ENCODE peak calls at places on chromosomes 6 and 20, in five cellular contexts. F, V, S, K and W are unnamed samples.

GRCh38 chr6:90144396-90144795 is 152.2 kb downstream of the BACH2 start:
- DNase-seq in F (no peak), V (no peak), S (no peak), K (no peak), W (no peak)

GRCh38 chr20:59752101-59752586 is 147.8 kb downstream of the PHACTR3 start:
- DNase-seq in F (no peak), V (no peak), S (no peak), K (no peak), W (no peak)

GRCh38 chr6:139655783-139656705 is 281.6 kb upstream of the CITED2 start:
- DNase-seq in F (no peak), V (no peak), S (no peak), K (no peak), W (no peak)

GRCh38 chr20:58606184-58606583 is 44.9 kb upstream of the STX16 start:
- DNase-seq in F (no peak), V (no peak), S (no peak), K (no peak), W (no peak)

GRCh38 chr6:162721404-162721687 is 6.2 kb downstream of the PRKN start:
- DNase-seq in F (no peak), V (no peak), S (no peak), K (no peak), W (no peak)

GRCh38 chr6:25671652-25672051 is 19.6 kb downstream of the SCGN start:
- DNase-seq in F (no peak), V (no peak), S (no peak), K (no peak), W (no peak)

GRCh38 chr20:19784511-19785172 is 26.6 kb downstream of the RIN2 start:
- DNase-seq in F (peak; percentile 95), V (no peak), S (peak; percentile 94), K (peak; percentile 81), W (peak; percentile 61)

GRCh38 chr20:44123874-44124535 is 63.0 kb downstream of the JPH2 start:
- DNase-seq in F (no peak), V (no peak), S (no peak), K (no peak), W (no peak)

GRCh38 chr6:21597706-21598273 is 4.2 kb downstream of the SOX4 start:
- DNase-seq in F (peak; percentile 58), V (no peak), S (peak; percentile 48), K (no peak), W (no peak)

GRCh38 chr6:7154341-7155139 is 46.8 kb downstream of the RREB1 start:
- DNase-seq in F (no peak), V (no peak), S (no peak), K (no peak), W (no peak)

GRCh38 chr6:132797975-132798819 is at the start of gene SLC18B1:
- DNase-seq in F (peak; percentile 46), V (no peak), S (peak; percentile 74), K (peak; percentile 76), W (no peak)

GRCh38 chr20:11676618-11677289 is 240.9 kb upstream of the BTBD3 start:
- DNase-seq in F (peak; percentile 64), V (no peak), S (peak; percentile 64), K (peak; percentile 78), W (no peak)

GRCh38 chr6:30847421-30847970 is 36.8 kb upstream of the DDR1 start:
- DNase-seq in F (no peak), V (no peak), S (no peak), K (no peak), W (no peak)

GRCh38 chr6:106466211-106466610 is 105.7 kb downstream of the CRYBG1 start:
- DNase-seq in F (no peak), V (no peak), S (no peak), K (no peak), W (no peak)

GRCh38 chr6:52392944-52393343 is 27.2 kb upstream of the EFHC1 start:
- DNase-seq in F (peak; percentile 84), V (no peak), S (peak; percentile 42), K (no peak), W (peak; percentile 28)

GRCh38 chr6:156564128-156564806 is 212.9 kb upstream of the ARID1B start:
- DNase-seq in F (peak; percentile 71), V (no peak), S (peak; percentile 88), K (peak; percentile 85), W (peak; percentile 12)

GRCh38 chr20:17628101-17628841 is 53.8 kb downstream of the RRBP1 start:
- DNase-seq in F (no peak), V (no peak), S (no peak), K (no peak), W (no peak)

GRCh38 chr6:100035873-100036653 is 42.0 kb upstream of the MCHR2 start:
- DNase-seq in F (no peak), V (no peak), S (no peak), K (no peak), W (no peak)

GRCh38 chr20:32495949-32496348 is 89.2 kb downstream of the NOL4L start:
- DNase-seq in F (no peak), V (no peak), S (no peak), K (no peak), W (no peak)

GRCh38 chr20:8504030-8504429 is 372.0 kb downstream of the PLCB1 start:
- DNase-seq in F (no peak), V (no peak), S (no peak), K (no peak), W (no peak)

GRCh38 chr6:125749864-125750691 is 646 bp downstream of the HEY2 start:
- DNase-seq in F (no peak), V (no peak), S (no peak), K (peak; percentile 53), W (no peak)

GRCh38 chr6:125752773-125753172 is 3.3 kb downstream of the HEY2 start:
- DNase-seq in F (no peak), V (no peak), S (no peak), K (no peak), W (no peak)

GRCh38 chr6:125749112-125749863 is at the start of gene HEY2:
- DNase-seq in F (peak; percentile 85), V (peak; percentile 76), S (peak; percentile 95), K (peak; percentile 95), W (peak; percentile 65)

GRCh38 chr6:125751334-125751916 is 2.0 kb downstream of the HEY2 start:
- DNase-seq in F (no peak), V (no peak), S (no peak), K (no peak), W (no peak)

DNA sequence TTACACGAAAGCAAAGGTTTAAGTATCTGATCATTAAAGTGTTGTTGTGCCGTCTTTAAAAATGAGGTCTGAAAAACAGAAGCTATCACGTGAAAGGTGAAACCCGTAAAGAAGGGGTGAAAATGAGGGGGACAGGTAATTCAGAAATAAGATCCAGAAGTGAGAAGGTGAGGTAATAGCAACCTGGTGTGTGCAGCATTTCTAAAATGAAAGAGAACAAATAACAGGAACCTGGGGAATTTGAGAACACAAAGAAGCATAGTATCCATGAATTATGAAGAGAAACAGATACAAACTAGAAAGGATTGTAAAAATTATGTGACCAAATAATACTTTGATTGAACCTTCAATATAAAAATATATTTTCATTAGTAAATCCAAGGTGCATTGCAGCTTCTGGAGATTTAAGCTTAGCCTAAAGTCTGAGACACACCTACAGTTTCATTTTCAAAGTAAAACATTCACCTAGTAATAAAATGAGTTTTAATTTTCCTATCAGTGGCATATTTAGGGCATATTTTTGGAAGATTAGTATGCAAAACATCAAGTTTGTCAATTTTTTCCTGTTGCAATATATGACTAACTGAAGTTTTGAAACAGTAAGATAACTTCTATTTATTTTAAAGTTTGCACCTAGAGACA is 1.4 kb downstream of the HEY2 start:
- DNase-seq in F (no peak), V (no peak), S (no peak), K (no peak), W (no peak)
- H3K4me3 ChIP-seq in F (no peak overlapping the region), V (peak overlapping the region; percentile 98), S (no peak overlapping the region), K (peak overlapping the region; percentile 80), W (no peak overlapping the region)

GRCh38 chr6:5851261-5851757 is 155.4 kb downstream of the NRN1 start:
- DNase-seq in F (peak; percentile 8), V (no peak), S (peak; percentile 9), K (peak; percentile 87), W (no peak)
- H3K4me3 ChIP-seq in F (no peak overlapping the region), V (peak overlapping the region; percentile 65), S (peak overlapping the region; percentile 78), K (peak overlapping the region; percentile 50), W (peak overlapping the region; percentile 43)

GRCh38 chr6:5511924-5512323 is 250.6 kb downstream of the FARS2 start:
- DNase-seq in F (peak; percentile 75), V (no peak), S (peak; percentile 73), K (peak; percentile 50), W (peak; percentile 23)
- H3K4me3 ChIP-seq in F (no peak overlapping the region), V (no peak overlapping the region), S (peak overlapping the region; percentile 39), K (no peak overlapping the region), W (no peak overlapping the region)

DNA sequence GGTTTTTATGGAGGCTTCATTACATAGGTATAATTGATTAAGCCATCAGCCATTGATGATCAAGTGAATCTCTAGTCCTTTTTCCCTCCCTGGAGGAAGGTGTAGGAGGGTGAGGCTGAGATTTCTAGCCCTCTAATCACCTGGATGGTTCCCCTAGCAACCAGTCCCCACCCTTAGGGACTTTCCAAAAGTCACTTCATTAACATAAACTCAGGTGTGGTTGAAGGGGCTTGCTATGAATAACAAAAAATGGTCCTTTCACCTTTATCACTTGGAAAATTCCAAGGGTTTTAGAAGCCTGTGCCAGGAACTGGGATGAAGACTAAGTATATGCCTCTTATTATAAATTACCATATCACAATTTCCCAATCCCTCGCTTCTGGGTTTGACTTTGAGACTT is 40.4 kb downstream of the SMPDL3A start:
- DNase-seq in F (no peak), V (no peak), S (no peak), K (no peak), W (no peak)
- H3K4me3 ChIP-seq in F (no peak overlapping the region), V (no peak overlapping the region), S (no peak overlapping the region), K (no peak overlapping the region), W (no peak overlapping the region)

DNA sequence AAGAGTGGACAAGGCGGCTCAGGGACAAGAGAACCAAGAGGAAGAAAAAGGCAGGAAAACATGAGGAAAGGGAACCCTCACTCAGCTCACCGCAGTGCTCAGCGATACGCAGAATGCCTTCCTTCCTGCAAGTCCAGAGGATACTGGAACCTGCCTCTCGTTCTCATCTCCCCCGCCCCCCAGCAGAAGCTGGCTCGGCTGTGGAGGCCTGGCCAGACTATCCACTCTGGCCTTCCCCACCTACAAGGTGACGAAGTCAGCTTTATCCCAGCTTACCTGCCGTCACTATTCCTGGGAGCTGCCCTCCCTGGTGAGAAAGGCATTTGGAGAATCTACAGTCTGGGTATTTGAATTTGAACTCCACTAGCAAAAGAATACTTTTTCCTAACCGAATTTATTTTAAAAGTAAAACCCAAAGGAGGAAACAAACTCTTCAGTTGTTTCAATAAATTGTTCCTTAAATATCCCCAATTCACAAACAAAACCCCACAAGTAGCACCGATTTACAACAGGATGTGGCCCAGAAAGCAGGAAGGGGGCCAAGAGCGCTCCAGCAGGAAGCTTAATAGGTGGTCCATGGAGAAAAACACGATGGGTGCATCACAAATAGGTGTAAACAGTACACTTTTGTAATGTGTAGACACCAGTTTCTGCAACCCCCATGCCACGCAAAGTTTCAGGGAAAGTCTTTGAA is 2.1 kb upstream of the DIDO1 start:
- DNase-seq in F (no peak), V (no peak), S (no peak), K (no peak), W (no peak)
- H3K4me3 ChIP-seq in F (peak overlapping the region; percentile 57), V (peak overlapping the region; percentile 84), S (peak overlapping the region; percentile 85), K (peak overlapping the region; percentile 42), W (peak overlapping the region; percentile 45)

GRCh38 chr20:48586728-48587127 is 241.1 kb downstream of the PREX1 start:
- DNase-seq in F (no peak), V (no peak), S (no peak), K (no peak), W (no peak)
- H3K4me3 ChIP-seq in F (no peak overlapping the region), V (no peak overlapping the region), S (no peak overlapping the region), K (no peak overlapping the region), W (no peak overlapping the region)

GRCh38 chr6:118663993-118664985 is 12.9 kb upstream of the CEP85L start:
- DNase-seq in F (no peak), V (no peak), S (peak; percentile 23), K (no peak), W (no peak)
- H3K4me3 ChIP-seq in F (peak overlapping the region; percentile 1), V (peak overlapping the region; percentile 38), S (peak overlapping the region; percentile 69), K (no peak overlapping the region), W (no peak overlapping the region)